ENCODE peak calls at places on chromosomes 16 and 17, in four cellular contexts. J, W, R and A are unnamed samples.
A peak's percentile ranks its signal among the peaks of the same experiment; 100 is the strongest.

GRCh38 chr16:67110136-67110847 is 551 bp downstream of the PHAF1 start:
- DNase-seq in J (no peak), W (no peak), R (no peak), A (no peak)

GRCh38 chr17:30219833-30220232 is 15.7 kb downstream of the SLC6A4 start:
- DNase-seq in J (no peak), W (no peak), R (no peak), A (no peak)

GRCh38 chr16:86854058-86854621 is 275.8 kb downstream of the FOXL1 start:
- DNase-seq in J (no peak), W (no peak), R (no peak), A (no peak)

GRCh38 chr16:79598341-79599181 is 2.0 kb downstream of the MAF start:
- DNase-seq in J (peak; percentile 53), W (no peak), R (no peak), A (peak; percentile 77)

GRCh38 chr17:45273551-45273957 is 11.7 kb upstream of the SPATA32 start:
- DNase-seq in J (no peak), W (no peak), R (no peak), A (no peak)

GRCh38 chr17:14304222-14304844 is 3.5 kb downstream of the HS3ST3B1 start:
- DNase-seq in J (no peak), W (no peak), R (no peak), A (no peak)

GRCh38 chr17:51608251-51608933 is 348.0 kb downstream of the UTP18 start:
- DNase-seq in J (no peak), W (peak; percentile 49), R (no peak), A (no peak)

GRCh38 chr17:16345565-16345964 is 7.7 kb downstream of the CENPV start:
- DNase-seq in J (no peak), W (no peak), R (no peak), A (no peak)

GRCh38 chr17:64200080-64201042 is 62.7 kb downstream of the TEX2 start:
- DNase-seq in J (no peak), W (no peak), R (peak; percentile 19), A (no peak)
- TF ChIP-seq SUZ12 in J (no peak), W (no peak), R (no peak), A (no peak)

GRCh38 chr16:19980866-19981265 is 92.8 kb downstream of the GPR139 start:
- DNase-seq in J (peak; percentile 40), W (peak; percentile 34), R (no peak), A (peak; percentile 36)
- TF ChIP-seq SUZ12 in J (no peak), W (no peak), R (no peak), A (no peak)

DNA sequence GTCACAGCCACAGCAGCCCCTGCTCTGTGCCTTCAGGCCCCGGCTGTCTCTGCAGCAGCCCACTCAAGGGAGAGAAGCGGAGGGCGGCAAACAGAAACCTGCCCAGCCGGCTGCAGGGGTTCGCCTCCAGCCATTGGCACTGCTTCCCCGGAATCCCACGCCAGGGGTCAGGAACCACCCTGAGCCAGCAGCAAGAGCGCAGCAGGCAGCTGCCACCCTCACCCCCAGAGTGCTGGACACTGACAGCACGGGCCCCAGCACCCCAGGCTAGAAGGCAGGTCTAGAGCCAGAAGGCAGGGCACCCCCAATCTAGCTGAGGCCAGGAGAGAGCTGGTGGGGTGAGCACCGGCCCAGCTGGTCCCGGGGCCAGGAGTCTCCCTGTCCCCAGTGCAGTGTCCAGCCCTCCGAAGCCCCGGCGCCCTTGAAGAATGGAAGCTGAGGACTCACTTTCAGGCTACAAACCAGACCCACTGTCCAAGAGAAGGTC is 8.3 kb downstream of the UBALD2 start:
- DNase-seq in J (no peak), W (no peak), R (no peak), A (no peak)
- TF ChIP-seq SUZ12 in J (no peak), W (no peak), R (no peak), A (no peak)

DNA sequence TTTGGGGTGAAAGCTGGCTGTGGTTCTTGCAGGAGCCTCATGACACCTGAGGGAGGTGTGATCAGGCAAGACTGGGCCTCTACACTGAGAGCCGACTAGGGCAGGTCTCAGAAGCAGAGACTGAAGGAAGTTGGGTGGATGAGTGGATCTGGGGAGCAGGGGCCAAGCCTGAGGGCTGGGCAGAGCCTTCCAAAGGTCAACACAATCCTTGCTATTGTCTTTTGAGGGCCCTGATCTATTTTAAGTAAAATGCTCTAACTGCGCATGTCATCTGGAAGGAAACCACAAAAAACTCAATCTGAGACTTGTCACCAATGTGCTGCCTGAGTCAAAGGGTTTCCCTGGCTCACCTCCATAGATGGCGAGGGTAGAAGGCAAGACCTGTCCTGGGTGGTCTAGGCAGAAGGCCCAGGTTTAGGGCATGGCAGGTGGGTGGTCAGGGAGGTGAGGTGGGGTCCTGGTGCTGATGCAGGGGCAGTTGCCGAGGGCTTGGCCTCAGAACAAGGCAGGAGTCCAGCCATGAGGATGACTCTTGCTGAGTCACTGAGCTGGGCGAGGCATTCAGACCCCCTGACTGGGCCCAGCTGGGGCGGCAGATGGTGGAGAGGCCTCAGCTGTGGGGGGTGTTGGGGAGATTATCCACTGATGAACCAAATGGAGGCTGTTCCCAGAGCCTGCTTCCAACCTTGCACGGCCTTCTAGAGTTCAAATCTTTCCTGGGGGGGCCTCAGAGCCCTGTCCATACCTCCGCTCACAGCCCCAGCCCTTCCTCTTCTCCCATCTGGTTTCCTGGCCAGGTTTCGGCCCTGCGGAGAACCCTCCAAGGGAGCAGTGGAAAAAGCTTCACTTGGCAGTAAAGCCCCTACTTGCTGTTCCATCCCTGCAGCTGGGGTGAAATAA is 5.1 kb downstream of the MVP start:
- DNase-seq in J (no peak), W (no peak), R (no peak), A (no peak)
- TF ChIP-seq SUZ12 in J (no peak), W (no peak), R (no peak), A (no peak)

DNA sequence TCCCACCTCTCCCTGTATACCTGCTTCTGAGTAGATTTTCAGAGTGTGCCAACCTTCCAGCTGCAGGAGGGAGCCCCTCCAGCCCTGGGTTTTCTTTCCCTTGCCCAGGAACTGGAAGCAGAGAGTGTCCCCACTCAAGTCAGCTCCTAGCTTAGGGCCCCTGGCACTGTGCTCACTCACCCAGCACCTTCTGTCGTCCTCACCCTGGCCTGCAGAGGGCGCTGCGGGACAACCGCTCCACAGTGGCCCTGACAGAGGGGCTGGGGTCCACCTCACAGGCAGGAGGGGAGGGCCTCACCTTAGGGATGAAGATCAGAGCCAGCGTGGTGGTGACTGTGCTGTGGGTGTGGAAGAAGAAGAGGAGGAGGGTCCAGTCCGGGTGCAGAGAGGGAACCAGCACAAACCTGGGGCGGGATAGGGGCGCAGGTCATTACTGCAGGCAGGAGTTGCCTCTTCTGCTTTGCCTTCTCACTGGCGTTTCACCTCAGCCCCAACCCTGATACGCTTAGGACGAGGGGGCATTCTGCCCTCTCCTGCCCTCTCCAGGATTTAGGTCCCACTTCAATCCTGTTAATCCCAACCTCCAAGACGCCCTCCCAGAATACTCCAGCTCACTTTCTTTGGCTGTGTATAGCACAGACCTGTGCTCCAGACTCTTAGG is 10.0 kb downstream of the GPR179 start:
- DNase-seq in J (peak; percentile 71), W (peak; percentile 53), R (no peak), A (no peak)
- TF ChIP-seq SUZ12 in J (no peak), W (no peak), R (no peak), A (no peak)

DNA sequence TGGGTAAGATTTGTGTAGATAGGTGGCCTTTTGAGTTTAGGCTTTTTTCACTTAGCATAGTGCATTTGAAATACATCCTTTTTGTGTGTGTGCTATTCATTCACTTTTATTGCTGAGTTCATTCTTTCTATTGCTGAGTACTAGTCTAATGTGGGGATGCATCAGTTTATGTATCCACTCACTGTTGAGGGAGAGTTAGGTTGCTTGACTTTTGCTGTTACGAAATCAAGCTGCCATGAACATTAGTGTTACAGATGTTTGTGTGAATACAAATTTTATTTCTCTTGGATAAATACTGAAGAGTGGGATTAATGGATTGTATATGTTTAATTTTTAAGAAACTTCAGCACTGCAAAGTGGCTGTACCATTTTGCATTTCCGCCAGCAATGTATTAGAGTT is 74.3 kb downstream of the SPECC1 start:
- DNase-seq in J (no peak), W (no peak), R (no peak), A (no peak)
- TF ChIP-seq SUZ12 in J (no peak), W (no peak), R (no peak), A (no peak)